ENCODE peak calls at places on chromosomes 2 and 18, in ten cellular contexts. Z is tibial artery; N is IMR-90; A is heart right ventricle; U is GM23338; P is adrenal gland; C is CD4-positive, alpha-beta memory T cell; W is mammary epithelial cell; H is left lung; R is ascending aorta. Q is an unnamed sample.

GRCh38 chr2:71919701-71920100 is 228.0 kb downstream of the CYP26B1 start:
- DNase-seq in Z (no peak), N (peak), W (no peak), H (no peak), P (no peak), A (no peak), R (no peak), U (no peak), C (no peak), Q (no peak)

GRCh38 chr2:187842978-187843847 is 289.0 kb upstream of the TFPI start:
- DNase-seq in W (peak), R (no peak), Z (no peak), H (no peak), U (peak), P (no peak), C (no peak), N (peak), A (no peak), Q (no peak)

GRCh38 chr2:127185720-127186119 is 34.4 kb downstream of the CYP27C1 start:
- DNase-seq in A (no peak), W (no peak), R (no peak), U (no peak), N (no peak), P (no peak), C (no peak), H (no peak), Z (no peak), Q (no peak)

GRCh38 chr2:118878531-118879149 is 31.2 kb upstream of the EN1 start:
- DNase-seq in A (no peak), R (no peak), Z (no peak), C (no peak), H (no peak), W (peak), N (no peak), U (no peak), P (no peak), Q (no peak)

GRCh38 chr18:34976899-34977786 is 64.1 kb upstream of the MAPRE2 start:
- DNase-seq in Z (peak), A (peak), R (peak), C (peak), N (peak), U (peak), W (no peak), H (peak), P (peak), Q (peak)

GRCh38 chr18:37270046-37270665 is 295.4 kb downstream of the CELF4 start:
- DNase-seq in Z (no peak), U (peak), N (peak), H (peak), R (no peak), P (peak), A (peak), W (peak), C (peak), Q (no peak)

GRCh38 chr2:226687641-226688253 is 111.9 kb downstream of the IRS1 start:
- DNase-seq in P (no peak), W (peak), R (no peak), Z (no peak), H (no peak), U (no peak), C (no peak), A (no peak), N (peak), Q (no peak)

GRCh38 chr18:13641551-13642439 is 84.6 kb downstream of the FAM210A start:
- DNase-seq in R (no peak), C (no peak), Z (no peak), A (peak), N (no peak), W (no peak), U (peak), P (no peak), H (peak), Q (no peak)

GRCh38 chr2:43171789-43172188 is 54.6 kb downstream of the ZFP36L2 start:
- DNase-seq in Z (peak), N (peak), R (no peak), W (no peak), A (peak), H (peak), U (no peak), C (no peak), P (peak), Q (no peak)

GRCh38 chr2:175356901-175357300 is 175.4 kb upstream of the ATP5MC3 start:
- DNase-seq in Z (no peak), R (no peak), W (no peak), P (no peak), H (no peak), C (no peak), U (no peak), A (no peak), N (no peak), Q (no peak)

GRCh38 chr2:149692837-149693518 is 105.4 kb upstream of the MMADHC start:
- DNase-seq in W (no peak), P (no peak), H (no peak), Z (no peak), U (no peak), A (no peak), C (no peak), N (peak), R (no peak), Q (no peak)

GRCh38 chr2:31386648-31387047 is 27.9 kb downstream of the XDH start:
- DNase-seq in C (no peak), U (peak), R (no peak), A (no peak), H (no peak), P (no peak), Z (no peak), W (no peak), N (no peak), Q (no peak)

GRCh38 chr18:47718646-47719045 is 211.8 kb downstream of the SMAD2 start:
- DNase-seq in A (no peak), N (no peak), Z (no peak), W (no peak), H (no peak), R (no peak), P (no peak), C (no peak), U (no peak), Q (no peak)

GRCh38 chr18:47719096-47719780 is 211.2 kb downstream of the SMAD2 start:
- DNase-seq in Z (no peak), C (no peak), A (no peak), P (no peak), N (no peak), H (no peak), W (no peak), R (no peak), U (peak), Q (no peak)

GRCh38 chr18:47717257-47717656 is 213.2 kb downstream of the SMAD2 start:
- DNase-seq in W (no peak), R (no peak), Z (no peak), U (no peak), N (no peak), C (no peak), P (no peak), H (no peak), A (no peak), Q (no peak)

GRCh38 chr18:47720741-47721140 is 209.7 kb downstream of the SMAD2 start:
- DNase-seq in H (no peak), C (no peak), A (no peak), U (no peak), N (no peak), Z (no peak), R (no peak), P (no peak), W (no peak), Q (no peak)

GRCh38 chr18:47716632-47717185 is 213.8 kb downstream of the SMAD2 start:
- DNase-seq in Z (no peak), H (no peak), U (no peak), N (no peak), C (no peak), R (no peak), A (no peak), W (no peak), P (no peak), Q (no peak)
- H3K27ac ChIP-seq in Z (no peak), H (no peak), U (no peak), N (no peak), C (no peak), R (no peak), A (no peak), W (no peak), P (no peak), Q (no peak)

GRCh38 chr18:48776161-48776555 is 174.6 kb downstream of the SMAD7 start:
- DNase-seq in P (no peak), H (no peak), A (no peak), C (no peak), N (no peak), U (no peak), R (no peak), W (no peak), Z (no peak), Q (no peak)

GRCh38 chr18:48777026-48777736 is 173.6 kb downstream of the SMAD7 start:
- DNase-seq in C (peak), N (peak), A (no peak), W (peak), P (peak), U (peak), R (no peak), Z (no peak), H (peak), Q (no peak)

GRCh38 chr18:48775372-48776160 is 175.2 kb downstream of the SMAD7 start:
- DNase-seq in P (no peak), C (no peak), R (no peak), H (no peak), A (no peak), U (no peak), W (no peak), Z (no peak), N (no peak), Q (no peak)

GRCh38 chr18:48777737-48778111 is 173.0 kb downstream of the SMAD7 start:
- DNase-seq in H (no peak), C (no peak), Z (peak), P (no peak), A (no peak), R (no peak), U (no peak), W (no peak), N (no peak), Q (no peak)

DNA sequence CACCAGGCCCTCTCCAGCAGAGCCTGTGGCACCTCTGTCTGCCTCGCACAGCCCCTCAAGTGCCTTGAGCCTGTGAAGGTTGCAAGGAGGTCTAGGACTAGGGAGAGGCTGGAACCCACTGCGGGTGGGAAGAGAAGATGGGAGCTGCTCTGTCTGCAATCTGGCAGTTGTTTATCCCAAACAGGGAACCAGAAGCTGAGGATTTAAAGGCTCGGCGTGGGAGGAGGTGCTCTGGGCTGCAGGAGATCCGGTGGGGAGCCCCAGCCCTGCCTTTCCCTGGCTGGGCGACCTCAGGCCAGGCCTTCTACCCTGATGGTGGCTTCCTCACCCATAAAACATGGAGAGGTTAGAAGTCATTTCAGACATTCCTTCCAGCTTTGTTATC is 174.1 kb downstream of the SMAD7 start:
- DNase-seq in C (no peak), H (no peak), W (no peak), Z (no peak), R (no peak), U (no peak), P (no peak), N (no peak), A (no peak), Q (no peak)
- H3K27ac ChIP-seq in C (no peak), H (no peak), W (no peak), Z (peak), R (peak), U (no peak), P (peak), N (no peak), A (no peak), Q (no peak)

GRCh38 chr2:97747716-97748115 is 34.3 kb downstream of the ZAP70 start:
- DNase-seq in A (no peak), R (no peak), N (no peak), Z (no peak), H (no peak), U (no peak), C (no peak), W (no peak), P (no peak), Q (no peak)

GRCh38 chr2:97748397-97748796 is 35.0 kb downstream of the ZAP70 start:
- DNase-seq in C (peak), H (no peak), R (no peak), W (no peak), Z (no peak), P (no peak), A (peak), N (no peak), U (peak), Q (no peak)

GRCh38 chr2:97745474-97746172 is 32.2 kb downstream of the ZAP70 start:
- DNase-seq in Z (no peak), H (no peak), A (no peak), P (no peak), U (no peak), N (peak), C (peak), W (no peak), R (no peak), Q (no peak)

GRCh38 chr2:97749611-97750010 is 36.2 kb downstream of the ZAP70 start:
- DNase-seq in Z (no peak), U (peak), C (no peak), R (no peak), P (no peak), A (no peak), W (no peak), H (no peak), N (no peak), Q (no peak)

GRCh38 chr2:97747285-97747684 is 33.9 kb downstream of the ZAP70 start:
- DNase-seq in U (no peak), H (no peak), R (no peak), C (no peak), Z (no peak), N (no peak), P (no peak), A (no peak), W (no peak), Q (no peak)
- H3K27ac ChIP-seq in U (no peak), H (no peak), R (no peak), C (no peak), Z (no peak), N (peak), P (no peak), A (no peak), W (no peak), Q (no peak)

GRCh38 chr18:54716586-54716985 is 111.7 kb upstream of the RAB27B start:
- DNase-seq in W (no peak), R (no peak), H (no peak), A (no peak), U (no peak), Z (no peak), C (no peak), P (no peak), N (no peak), Q (no peak)

GRCh38 chr18:54718436-54718773 is 109.9 kb upstream of the RAB27B start:
- DNase-seq in P (no peak), H (no peak), N (no peak), Z (no peak), W (no peak), U (no peak), C (no peak), R (no peak), A (no peak), Q (no peak)

GRCh38 chr18:54720590-54720989 is 107.7 kb upstream of the RAB27B start:
- DNase-seq in P (no peak), Z (no peak), N (peak), U (no peak), C (no peak), A (no peak), H (no peak), W (no peak), R (no peak), Q (no peak)

GRCh38 chr18:54713386-54713785 is 114.9 kb upstream of the RAB27B start:
- DNase-seq in H (no peak), W (no peak), U (no peak), R (no peak), C (peak), Z (no peak), N (no peak), A (no peak), P (no peak), Q (no peak)

DNA sequence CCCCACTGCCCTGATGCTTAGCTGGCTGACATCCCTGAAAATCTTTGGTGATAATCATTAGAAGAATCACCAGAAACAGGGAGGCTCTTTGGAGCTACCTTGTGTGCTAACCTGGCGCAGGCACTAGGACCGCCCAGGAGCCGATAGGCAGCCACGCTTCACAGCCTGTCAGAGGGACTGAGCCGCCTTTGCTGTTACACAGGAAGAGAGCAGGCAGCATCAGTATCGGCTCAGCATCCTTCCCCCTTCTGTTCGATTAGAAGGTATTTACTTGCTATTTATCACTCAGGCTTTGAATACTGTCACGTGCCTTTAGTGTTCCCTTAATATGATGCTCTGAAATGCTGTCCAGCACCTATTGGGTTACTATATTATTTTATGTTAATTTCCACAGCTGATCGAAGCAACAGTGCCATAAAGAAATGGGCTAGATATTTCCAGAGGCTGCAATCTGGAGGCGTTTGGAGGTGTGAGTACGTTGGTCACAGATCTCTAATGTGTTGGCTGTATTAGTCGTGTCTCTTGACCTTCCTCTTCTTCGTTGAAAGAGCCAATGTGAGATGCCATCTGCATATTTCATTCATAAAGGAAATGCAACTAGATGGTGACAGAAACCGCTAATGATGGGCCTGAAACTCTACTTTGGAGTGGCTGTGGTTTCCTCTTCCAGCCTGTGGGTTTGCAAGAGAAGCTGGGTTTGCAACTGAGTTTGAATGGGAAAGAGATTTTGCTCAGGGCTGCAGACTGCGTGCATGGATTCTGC is 110.4 kb upstream of the RAB27B start:
- DNase-seq in R (no peak), A (no peak), W (no peak), C (peak), N (no peak), P (no peak), H (peak), U (peak), Z (no peak), Q (no peak)
- H3K27ac ChIP-seq in R (no peak), A (no peak), W (no peak), C (peak), N (no peak), P (no peak), H (no peak), U (no peak), Z (no peak), Q (no peak)

GRCh38 chr18:71239111-71239624 is 950.3 kb downstream of the SOCS6 start:
- DNase-seq in A (no peak), W (no peak), H (no peak), P (no peak), Z (no peak), C (no peak), N (no peak), U (no peak), R (no peak), Q (no peak)

GRCh38 chr18:71237636-71238035 is 948.8 kb downstream of the SOCS6 start:
- DNase-seq in H (no peak), R (no peak), Z (no peak), N (no peak), U (no peak), P (no peak), W (no peak), A (no peak), C (no peak), Q (no peak)

GRCh38 chr18:71233177-71233576 is 944.3 kb downstream of the SOCS6 start:
- DNase-seq in U (no peak), N (no peak), W (no peak), P (no peak), R (no peak), C (no peak), Z (no peak), A (no peak), H (no peak), Q (no peak)
- H3K27ac ChIP-seq in U (no peak), N (no peak), W (no peak), P (no peak), R (no peak), C (no peak), Z (no peak), A (no peak), H (no peak), Q (no peak)